ENCODE peak calls at places on chromosomes 2 and 18, in six cellular contexts. W, U, M, J, A and B are unnamed samples.

GRCh38 chr18:76621184-76621583 is 126.1 kb upstream of the ZNF516 start:
- DNase-seq in W (no peak), U (no peak), M (no peak), J (no peak), A (no peak), B (no peak)

GRCh38 chr18:32998921-32999320 is 226.1 kb upstream of the KLHL14 start:
- DNase-seq in W (no peak), U (no peak), M (no peak), J (no peak), A (no peak), B (no peak)

GRCh38 chr2:197179744-197180498 is 130.7 kb downstream of the ANKRD44 start:
- DNase-seq in W (peak), U (no peak), M (no peak), J (peak), A (peak), B (peak)

GRCh38 chr2:136116813-136117390 is 1.0 kb downstream of the CXCR4 start:
- DNase-seq in W (peak), U (peak), M (peak), J (no peak), A (no peak), B (peak)

GRCh38 chr18:42486296-42486695 is 531.3 kb downstream of the PIK3C3 start:
- DNase-seq in W (no peak), U (no peak), M (no peak), J (no peak), A (no peak), B (no peak)

GRCh38 chr18:24271381-24272331 is 126.0 kb downstream of the OSBPL1A start:
- DNase-seq in W (peak), U (peak), M (peak), J (peak), A (peak), B (peak)

GRCh38 chr2:168515502-168515901 is 59.4 kb downstream of the CERS6 start:
- DNase-seq in W (no peak), U (no peak), M (no peak), J (peak), A (peak), B (no peak)

GRCh38 chr2:159476329-159476728 is 140.0 kb downstream of the BAZ2B start:
- DNase-seq in W (no peak), U (no peak), M (no peak), J (no peak), A (no peak), B (no peak)

GRCh38 chr2:160920791-160921303 is 239.4 kb upstream of the TANK start:
- DNase-seq in W (peak), U (no peak), M (no peak), J (no peak), A (peak), B (peak)

GRCh38 chr2:169895294-169895985 is 68.2 kb downstream of the UBR3 start:
- DNase-seq in W (no peak), U (no peak), M (no peak), J (no peak), A (no peak), B (no peak)

GRCh38 chr2:42957109-42958035 is 165.0 kb upstream of the HAAO start:
- DNase-seq in W (no peak), U (no peak), M (no peak), J (peak), A (no peak), B (no peak)

GRCh38 chr2:100244881-100245605 is 77.3 kb downstream of the LONRF2 start:
- DNase-seq in W (no peak), U (no peak), M (no peak), J (peak), A (peak), B (no peak)

GRCh38 chr2:173226899-173227692 is 127.6 kb upstream of the CDCA7 start:
- DNase-seq in W (no peak), U (no peak), M (no peak), J (no peak), A (no peak), B (no peak)

GRCh38 chr2:223882715-223883114 is 45.3 kb upstream of the AP1S3 start:
- DNase-seq in W (no peak), U (no peak), M (no peak), J (no peak), A (no peak), B (no peak)

GRCh38 chr2:23788100-23788499 is 138.8 kb downstream of the ATAD2B start:
- DNase-seq in W (no peak), U (no peak), M (no peak), J (peak), A (no peak), B (no peak)

GRCh38 chr2:241066171-241066892 is 35.8 kb downstream of the MTERF4 start:
- DNase-seq in W (no peak), U (peak), M (no peak), J (no peak), A (no peak), B (no peak)

GRCh38 chr18:67509711-67510110 is 6.8 kb downstream of the DSEL start:
- DNase-seq in W (no peak), U (no peak), M (no peak), J (no peak), A (no peak), B (no peak)

DNA sequence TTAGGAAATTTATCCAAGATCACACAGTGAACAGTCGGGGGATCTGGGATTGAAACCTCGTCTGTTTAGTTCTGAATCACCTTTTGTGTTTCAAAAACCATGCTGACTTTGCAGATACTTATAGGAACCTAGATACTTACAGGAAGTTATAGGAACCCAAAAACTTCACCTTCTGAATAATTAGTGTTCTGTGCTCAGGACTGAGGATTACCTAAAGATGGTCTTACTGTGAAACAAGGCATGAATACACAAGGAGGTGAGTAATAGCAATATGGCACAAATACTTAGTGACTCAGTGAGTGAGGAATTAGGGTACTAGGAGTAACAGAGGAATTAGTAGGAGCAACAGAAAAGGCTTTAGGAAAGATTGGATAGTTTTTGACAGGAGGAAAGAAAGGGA is 145.5 kb downstream of the LRATD1 start:
- DNase-seq in W (no peak), U (no peak), M (no peak), J (peak), A (no peak), B (no peak)
- TF ChIP-seq CTCF in W (no peak), U (no peak), M (no peak), J (no peak), A (no peak), B (no peak)

GRCh38 chr2:142734231-142734630 is 143.2 kb upstream of the KYNU start:
- DNase-seq in W (no peak), U (no peak), M (no peak), J (no peak), A (no peak), B (no peak)
- TF ChIP-seq CTCF in W (no peak), U (no peak), M (peak), J (peak), A (peak), B (no peak)

DNA sequence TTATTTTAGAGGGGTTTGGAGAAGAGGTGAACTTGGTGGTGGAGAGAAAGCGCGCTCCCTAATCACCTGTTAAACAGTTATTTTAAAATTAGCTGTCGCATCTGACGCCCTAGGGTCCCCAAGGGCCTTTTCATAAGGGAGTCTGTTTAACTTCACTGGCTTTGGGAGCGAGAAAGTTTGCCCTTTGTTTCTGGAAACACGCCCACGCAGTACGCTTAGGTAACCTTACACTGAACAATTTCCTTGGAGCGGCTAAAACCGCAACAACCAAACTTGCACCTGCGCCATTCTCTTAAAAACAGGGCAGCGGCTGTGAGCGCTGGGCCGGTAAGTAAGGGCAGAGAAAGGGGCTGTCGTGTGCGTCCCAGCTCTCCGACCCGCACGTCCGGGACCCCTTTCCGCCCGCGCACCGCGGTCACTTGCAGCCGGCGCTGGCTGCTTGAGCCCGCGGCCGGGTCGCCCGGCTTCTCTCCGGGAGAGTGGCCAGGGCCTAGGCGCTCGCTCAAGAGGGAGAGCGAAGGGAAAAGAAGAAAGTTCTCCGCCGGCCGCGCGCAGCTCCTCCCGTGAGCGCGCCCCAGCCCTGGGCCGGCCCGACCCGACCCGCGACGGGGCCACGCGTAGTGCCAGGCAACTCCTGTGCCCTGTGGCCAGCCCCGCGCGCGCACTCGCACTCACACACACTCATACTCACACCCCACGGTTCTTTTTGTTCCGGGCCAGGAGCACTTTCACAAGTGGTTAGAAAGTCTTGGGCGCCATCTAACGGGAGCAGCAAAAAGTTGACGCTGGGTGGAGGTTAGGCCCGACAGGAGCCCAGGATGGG is 19.2 kb downstream of the POU3F3 start:
- DNase-seq in W (no peak), U (peak), M (peak), J (peak), A (peak), B (peak)
- TF ChIP-seq CTCF in W (no peak), U (peak), M (peak), J (peak), A (peak), B (peak)

GRCh38 chr2:236614566-236614965 is 44.9 kb downstream of the ACKR3 start:
- DNase-seq in W (no peak), U (no peak), M (no peak), J (no peak), A (no peak), B (no peak)

GRCh38 chr2:236613607-236614006 is 44.0 kb downstream of the ACKR3 start:
- DNase-seq in W (no peak), U (no peak), M (no peak), J (no peak), A (no peak), B (no peak)

GRCh38 chr2:236610991-236611821 is 41.6 kb downstream of the ACKR3 start:
- DNase-seq in W (no peak), U (no peak), M (no peak), J (no peak), A (peak), B (no peak)

GRCh38 chr2:236616031-236616430 is 46.4 kb downstream of the ACKR3 start:
- DNase-seq in W (no peak), U (no peak), M (no peak), J (no peak), A (no peak), B (no peak)

DNA sequence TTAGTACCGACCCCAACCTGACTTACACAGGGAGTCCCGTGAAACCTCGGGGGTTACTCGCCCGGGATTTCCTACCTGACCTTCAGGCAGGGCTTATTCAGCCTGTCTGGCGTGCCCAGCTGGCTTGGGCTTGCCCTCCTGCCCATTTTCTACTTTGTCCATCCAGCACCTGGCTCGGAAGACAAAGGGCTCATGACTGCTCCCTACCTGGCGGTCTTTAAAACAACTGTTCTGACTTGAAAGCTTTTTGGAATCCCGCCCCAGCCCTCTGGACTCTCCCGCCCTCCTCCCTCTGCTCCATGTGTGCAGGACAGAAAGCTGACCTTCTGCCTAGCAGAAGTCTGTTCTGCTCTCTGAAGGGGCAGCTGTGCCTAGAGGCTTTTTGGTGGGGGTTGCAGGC is 43.1 kb downstream of the ACKR3 start:
- DNase-seq in W (no peak), U (no peak), M (no peak), J (no peak), A (no peak), B (no peak)
- TF ChIP-seq CTCF in W (no peak), U (no peak), M (no peak), J (no peak), A (no peak), B (no peak)

GRCh38 chr2:231191896-231192872 is 6.2 kb upstream of the ARMC9 start:
- DNase-seq in W (peak), U (no peak), M (peak), J (peak), A (peak), B (peak)
- TF ChIP-seq CTCF in W (peak), U (peak), M (peak), J (peak), A (peak), B (peak)

DNA sequence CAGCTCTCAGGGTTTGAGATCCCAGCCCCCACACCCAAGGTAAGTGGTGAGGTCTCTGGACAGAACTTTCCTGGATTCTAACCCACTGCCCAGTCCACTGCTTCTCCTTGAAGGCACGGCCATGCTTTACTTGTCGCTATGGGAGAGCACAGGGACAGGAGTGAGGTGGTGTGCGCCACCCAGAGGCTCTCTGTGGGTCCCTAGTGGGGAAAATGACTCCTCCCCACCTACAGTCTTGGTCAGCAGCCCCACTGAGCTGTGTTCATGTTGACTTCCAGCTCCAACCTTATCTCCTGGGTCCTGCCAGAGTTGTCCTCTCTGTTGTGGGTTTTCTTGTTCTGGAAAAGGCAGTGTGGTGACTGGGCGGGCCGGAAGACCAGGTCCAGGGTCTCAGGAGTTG is 11.1 kb downstream of the TET3 start:
- DNase-seq in W (no peak), U (no peak), M (no peak), J (no peak), A (no peak), B (no peak)
- TF ChIP-seq CTCF in W (no peak), U (no peak), M (no peak), J (peak), A (no peak), B (no peak)

GRCh38 chr2:156124458-156124857 is 208.1 kb downstream of the NR4A2 start:
- DNase-seq in W (no peak), U (no peak), M (no peak), J (no peak), A (no peak), B (no peak)

GRCh38 chr2:156125018-156125417 is 207.5 kb downstream of the NR4A2 start:
- DNase-seq in W (no peak), U (no peak), M (no peak), J (no peak), A (no peak), B (no peak)

GRCh38 chr2:156132941-156133340 is 199.6 kb downstream of the NR4A2 start:
- DNase-seq in W (no peak), U (no peak), M (no peak), J (no peak), A (no peak), B (no peak)

GRCh38 chr2:156132130-156132529 is 200.4 kb downstream of the NR4A2 start:
- DNase-seq in W (no peak), U (no peak), M (no peak), J (no peak), A (no peak), B (no peak)

DNA sequence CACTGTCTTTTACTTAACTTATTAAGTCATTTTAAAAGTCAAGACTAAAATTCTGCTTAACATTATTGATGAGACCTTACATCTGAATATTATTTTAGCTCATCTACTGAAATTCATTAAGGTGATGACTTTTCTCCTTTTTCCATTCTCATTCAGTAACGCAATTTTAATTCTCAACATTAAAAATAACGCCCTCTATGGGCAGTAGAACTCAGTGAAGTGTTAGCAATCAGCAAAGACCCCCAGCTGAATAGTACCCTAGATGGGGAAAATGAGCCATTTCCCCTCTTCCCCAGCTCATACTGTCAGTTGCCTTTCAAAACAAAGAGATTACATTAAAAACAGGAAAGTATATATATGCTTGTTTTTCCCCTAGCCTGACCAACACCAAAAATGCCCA is 203.3 kb downstream of the NR4A2 start:
- DNase-seq in W (no peak), U (no peak), M (no peak), J (no peak), A (no peak), B (no peak)
- TF ChIP-seq CTCF in W (no peak), U (no peak), M (no peak), J (peak), A (no peak), B (no peak)

GRCh38 chr18:36095936-36096519 is 28.7 kb upstream of the RPRD1A start:
- DNase-seq in W (no peak), U (no peak), M (no peak), J (peak), A (peak), B (no peak)
- TF ChIP-seq CTCF in W (peak), U (no peak), M (peak), J (peak), A (peak), B (peak)